ENCODE peak calls at places on chromosomes 16 and 17, in five cellular contexts. A is HL-60, S is spleen, I is endothelial cell of umbilical vein, Y is transverse colon. B is an unnamed sample.

GRCh38 chr17:21129023-21129681 is 2.4 kb downstream of the DHRS7B start:
- DNase-seq in I (peak), A (no peak), S (no peak), Y (no peak), B (no peak)

GRCh38 chr16:65743558-65743957 is 621.7 kb upstream of the CDH11 start:
- DNase-seq in Y (no peak), I (no peak), S (no peak), A (no peak), B (no peak)

GRCh38 chr17:43663383-43663782 is 1.7 kb upstream of the MEOX1 start:
- DNase-seq in I (no peak), A (no peak), S (no peak), Y (no peak), B (no peak)

GRCh38 chr16:88962478-88963152 is 14.4 kb downstream of the CBFA2T3 start:
- DNase-seq in A (no peak), I (no peak), S (peak), Y (no peak), B (no peak)

GRCh38 chr17:2691069-2691871 is 20.3 kb downstream of the CLUH start:
- DNase-seq in I (no peak), Y (no peak), A (no peak), S (peak), B (no peak)

GRCh38 chr17:81028506-81028858 is 6.5 kb upstream of the BAIAP2 start:
- DNase-seq in I (no peak), A (no peak), S (peak), Y (no peak), B (no peak)

GRCh38 chr16:88772871-88773811 is 11.9 kb downstream of the PIEZO1 start:
- DNase-seq in A (no peak), S (no peak), I (no peak), Y (peak), B (no peak)

GRCh38 chr16:88785106-88785924 is at the start of gene PIEZO1:
- DNase-seq in Y (peak), I (peak), A (no peak), S (peak), B (no peak)

GRCh38 chr17:62111562-62112180 is 46.6 kb upstream of the MED13 start:
- DNase-seq in S (no peak), A (no peak), I (no peak), Y (peak), B (no peak)

GRCh38 chr16:9874233-9874632 is 308.0 kb downstream of the GRIN2A start:
- DNase-seq in Y (no peak), S (no peak), I (no peak), A (no peak), B (no peak)

GRCh38 chr17:28763804-28764266 is 20.0 kb downstream of the TRAF4 start:
- DNase-seq in Y (peak), A (no peak), I (peak), S (no peak), B (no peak)

GRCh38 chr16:57151369-57151768 is 34.5 kb downstream of the PSME3IP1 start:
- DNase-seq in Y (no peak), I (no peak), A (no peak), S (no peak), B (peak)

DNA sequence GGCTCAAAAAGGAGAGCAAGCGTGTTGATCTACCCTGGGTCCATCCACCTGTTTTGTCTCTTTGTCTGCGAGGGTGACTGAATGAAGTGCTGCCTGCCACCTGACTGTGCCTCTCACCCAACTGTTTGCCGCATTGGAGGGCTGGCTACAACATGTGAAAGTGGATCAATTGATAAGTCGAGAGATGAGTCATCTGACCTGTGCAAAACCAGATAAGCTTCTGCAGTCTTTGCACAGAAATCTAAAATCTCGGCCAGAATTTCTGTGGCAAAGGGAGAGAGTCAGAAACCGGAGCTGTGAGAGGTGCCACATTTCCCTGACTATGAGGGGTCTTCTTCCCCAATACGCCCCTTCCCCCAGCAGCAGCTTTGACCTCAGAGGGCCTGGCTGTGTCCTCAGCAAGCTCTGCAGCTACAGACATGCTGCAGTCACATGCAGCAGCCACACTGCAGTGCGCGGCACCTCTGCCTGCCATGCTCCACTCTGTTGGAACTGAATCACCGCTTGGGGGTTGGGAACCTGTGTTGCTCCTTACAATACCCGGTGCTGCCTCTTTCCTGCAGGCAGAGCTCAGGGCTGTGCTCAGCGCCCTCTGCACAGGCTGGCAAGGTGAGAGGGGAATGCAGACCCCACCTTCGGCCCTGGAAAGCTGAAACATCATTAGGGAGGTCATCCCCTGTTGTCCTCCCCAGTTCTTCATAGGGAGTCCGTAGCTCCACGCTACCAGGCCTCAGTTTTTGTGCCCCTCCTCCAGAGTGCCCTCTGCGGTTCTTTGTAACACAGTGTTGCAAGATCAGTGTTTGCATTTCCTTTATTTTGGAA is 16.2 kb upstream of the HAS3 start:
- DNase-seq in Y (no peak), I (peak), S (no peak), A (peak), B (no peak)
- TF ChIP-seq POLR2AphosphoS5 in Y (no peak), I (no peak), S (peak), A (peak), B (no peak)

GRCh38 chr16:11546522-11547485 is 39.9 kb downstream of the LITAF start:
- DNase-seq in S (no peak), A (no peak), I (no peak), Y (no peak), B (no peak)
- TF ChIP-seq POLR2AphosphoS5 in S (no peak), A (no peak), I (no peak), Y (no peak), B (no peak)

GRCh38 chr17:16438557-16439302 is 23.4 kb downstream of the TRPV2 start:
- DNase-seq in I (peak), S (peak), Y (peak), A (peak), B (peak)

GRCh38 chr17:16434662-16435061 is 19.3 kb downstream of the TRPV2 start:
- DNase-seq in S (no peak), Y (no peak), A (no peak), I (no peak), B (no peak)

GRCh38 chr17:16437083-16437482 is 21.7 kb downstream of the TRPV2 start:
- DNase-seq in I (no peak), A (no peak), Y (no peak), S (no peak), B (no peak)

GRCh38 chr17:16438173-16438556 is 22.8 kb downstream of the TRPV2 start:
- DNase-seq in I (no peak), S (no peak), A (no peak), Y (no peak), B (no peak)

GRCh38 chr17:16435951-16436886 is 20.8 kb downstream of the TRPV2 start:
- DNase-seq in I (no peak), A (no peak), Y (no peak), S (no peak), B (no peak)
- TF ChIP-seq POLR2AphosphoS5 in I (no peak), A (no peak), Y (peak), S (no peak), B (no peak)

GRCh38 chr17:7512824-7513540 is 28.8 kb downstream of the POLR2A start:
- DNase-seq in A (no peak), I (no peak), Y (no peak), S (no peak), B (no peak)

GRCh38 chr17:7511108-7511507 is 26.9 kb downstream of the POLR2A start:
- DNase-seq in Y (no peak), S (no peak), A (no peak), I (no peak), B (no peak)

GRCh38 chr17:7509937-7510336 is 25.8 kb downstream of the POLR2A start:
- DNase-seq in S (no peak), Y (no peak), I (no peak), A (no peak), B (no peak)

GRCh38 chr17:7513850-7514419 is 29.8 kb downstream of the POLR2A start:
- DNase-seq in A (no peak), S (no peak), I (no peak), Y (no peak), B (no peak)

DNA sequence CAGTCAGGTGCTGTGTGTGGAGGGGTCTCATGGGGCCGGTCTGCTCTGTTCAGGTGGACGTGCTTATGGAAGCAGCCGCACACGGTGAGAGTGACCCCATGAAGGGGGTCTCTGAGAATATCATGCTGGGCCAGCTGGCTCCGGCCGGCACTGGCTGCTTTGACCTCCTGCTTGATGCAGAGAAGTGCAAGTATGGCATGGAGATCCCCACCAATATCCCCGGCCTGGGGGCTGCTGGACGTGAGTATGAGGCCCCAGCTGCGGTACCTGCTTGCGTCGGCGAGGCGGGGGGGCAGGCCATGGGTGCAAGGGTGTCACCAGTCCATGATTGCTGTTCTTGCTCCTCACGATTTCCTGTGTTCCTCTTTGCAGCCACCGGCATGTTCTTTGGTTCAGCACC is 27.9 kb downstream of the POLR2A start:
- DNase-seq in Y (no peak), I (no peak), A (no peak), S (no peak), B (no peak)
- TF ChIP-seq POLR2AphosphoS5 in Y (no peak), I (no peak), A (no peak), S (no peak), B (no peak)

GRCh38 chr16:10927497-10928112 is 14.7 kb downstream of the DEXI start:
- DNase-seq in Y (no peak), I (no peak), A (no peak), S (no peak), B (no peak)
- TF ChIP-seq POLR2AphosphoS5 in Y (no peak), I (no peak), A (no peak), S (no peak), B (no peak)

GRCh38 chr17:10210151-10210574 is 11.8 kb upstream of the GAS7 start:
- DNase-seq in A (no peak), Y (peak), I (no peak), S (no peak), B (no peak)
- TF ChIP-seq POLR2AphosphoS5 in A (no peak), Y (peak), I (no peak), S (no peak), B (peak)

GRCh38 chr16:5214466-5214865 is 116.9 kb upstream of the EEF2KMT start:
- DNase-seq in A (no peak), Y (no peak), S (no peak), I (no peak), B (no peak)
- TF ChIP-seq POLR2AphosphoS5 in A (no peak), Y (no peak), S (no peak), I (no peak), B (no peak)

GRCh38 chr17:5135726-5136579 is 20.1 kb downstream of the USP6 start:
- DNase-seq in I (no peak), S (no peak), A (no peak), Y (no peak), B (peak)
- TF ChIP-seq POLR2AphosphoS5 in I (no peak), S (no peak), A (no peak), Y (no peak), B (no peak)

B was measured in esophagus muscularis mucosa.